ENCODE peak calls at places on chromosomes 5 and 9, in nine cellular contexts. L is AG04449; U is heart left ventricle; E is activated naive CD4-positive, alpha-beta T cell; T is HTR-8/SVneo; X is stimulated activated naive B cell treated with anti-CD40 and anti-IgM and Interleukin-4, amounts not matched to agents 10 μg/mL and 1 μg/mL and 100 μg/mL, for 72 hours; M is ecto neural progenitor cell; A is dorsolateral prefrontal cortex; Z is transverse colon. O is an unnamed sample.

GRCh38 chr5:66346869-66347268 is 202.8 kb downstream of the SREK1 start:
- DNase-seq in L (no peak), U (no peak), E (no peak), T (no peak), X (no peak), M (no peak), A (no peak), Z (no peak), O (no peak)

GRCh38 chr9:74379718-74380117 is 117.4 kb upstream of the RORB start:
- DNase-seq in L (no peak), U (no peak), E (no peak), T (no peak), X (no peak), M (no peak), A (no peak), Z (no peak), O (peak)

GRCh38 chr5:54173251-54173650 is 137.1 kb downstream of the ARL15 start:
- DNase-seq in L (no peak), U (no peak), E (no peak), T (no peak), X (no peak), M (no peak), A (no peak), Z (no peak), O (no peak)

GRCh38 chr5:124675921-124676846 is 70.3 kb downstream of the ZNF608 start:
- DNase-seq in L (no peak), U (no peak), E (no peak), T (no peak), X (no peak), M (no peak), A (no peak), Z (no peak), O (no peak)

GRCh38 chr5:71533614-71534013 is 53.5 kb upstream of the MCCC2 start:
- DNase-seq in L (no peak), U (no peak), E (no peak), T (no peak), X (no peak), M (no peak), A (no peak), Z (no peak), O (peak)

GRCh38 chr9:104740596-104740995 is 6.9 kb upstream of the NIPSNAP3A start:
- DNase-seq in L (peak), U (no peak), E (no peak), T (no peak), X (no peak), M (no peak), A (no peak), Z (no peak), O (no peak)

GRCh38 chr9:91162311-91162710 is 199.4 kb downstream of the AUH start:
- DNase-seq in L (no peak), U (no peak), E (no peak), T (no peak), X (no peak), M (no peak), A (no peak), Z (peak), O (no peak)

GRCh38 chr9:21656776-21657637 is 145.4 kb upstream of the MTAP start:
- DNase-seq in L (no peak), U (no peak), E (no peak), T (no peak), X (no peak), M (no peak), A (no peak), Z (no peak), O (no peak)

GRCh38 chr5:150542933-150543445 is 35.1 kb downstream of the NDST1 start:
- DNase-seq in L (no peak), U (no peak), E (no peak), T (no peak), X (no peak), M (no peak), A (peak), Z (peak), O (no peak)

GRCh38 chr5:39422886-39423285 is 1.9 kb downstream of the DAB2 start:
- DNase-seq in L (no peak), U (no peak), E (no peak), T (no peak), X (no peak), M (no peak), A (no peak), Z (no peak), O (no peak)

GRCh38 chr5:123717139-123717538 is 205.2 kb downstream of the CSNK1G3 start:
- DNase-seq in L (no peak), U (no peak), E (no peak), T (no peak), X (no peak), M (no peak), A (no peak), Z (no peak), O (peak)

GRCh38 chr5:157290981-157291711 is 25.2 kb downstream of the CYFIP2 start:
- DNase-seq in L (no peak), U (no peak), E (no peak), T (no peak), X (peak), M (no peak), A (no peak), Z (peak), O (no peak)

GRCh38 chr5:138932171-138932810 is 57.2 kb upstream of the LRRTM2 start:
- DNase-seq in L (no peak), U (no peak), E (no peak), T (no peak), X (no peak), M (peak), A (no peak), Z (no peak), O (peak)

GRCh38 chr9:133461975-133462374 is 2.2 kb downstream of the CACFD1 start:
- DNase-seq in L (no peak), U (no peak), E (no peak), T (no peak), X (no peak), M (no peak), A (no peak), Z (no peak), O (no peak)

GRCh38 chr5:95628154-95628810 is 8.4 kb downstream of the GPR150 start:
- DNase-seq in L (no peak), U (no peak), E (no peak), T (no peak), X (no peak), M (no peak), A (no peak), Z (no peak), O (no peak)

GRCh38 chr9:109115931-109116541 is 3.7 kb downstream of the TMEM245 start:
- DNase-seq in L (no peak), U (no peak), E (no peak), T (no peak), X (no peak), M (no peak), A (no peak), Z (no peak), O (peak)

GRCh38 chr9:100108572-100108971 is 9.5 kb downstream of the INVS start:
- DNase-seq in L (no peak), U (no peak), E (no peak), T (no peak), X (no peak), M (no peak), A (no peak), Z (no peak), O (no peak)

GRCh38 chr5:60495644-60496520 is 204.1 kb downstream of the DEPDC1B start:
- DNase-seq in L (no peak), U (no peak), E (no peak), T (no peak), X (no peak), M (no peak), A (no peak), Z (no peak), O (no peak)

GRCh38 chr5:171867786-171868185 is 82.2 kb downstream of the SMIM23 start:
- DNase-seq in L (no peak), U (no peak), E (no peak), T (no peak), X (no peak), M (no peak), A (no peak), Z (no peak), O (no peak)

GRCh38 chr9:128208943-128209695 is 5.9 kb downstream of the DNM1 start:
- DNase-seq in L (no peak), U (no peak), E (no peak), T (no peak), X (no peak), M (no peak), A (no peak), Z (no peak), O (no peak)

GRCh38 chr9:111928342-111928720 is 31.7 kb downstream of the UGCG start:
- DNase-seq in L (no peak), U (no peak), E (no peak), T (no peak), X (no peak), M (no peak), A (no peak), Z (no peak), O (no peak)